ENCODE peak calls at places on chromosome 18, in seven cellular contexts. One of them, this sample, is unnamed.

GRCh38 chr18:79139206-79139605 is 70.0 kb downstream of the ATP9B start:
- DNase-seq in T-helper 2 cell: peak; percentile 29
- DNase-seq in myocyte: no peak
- DNase-seq in nephron progenitor cell: no peak
- DNase-seq in C1 segment of cervical spinal cord: no peak
- DNase-seq in activated CD4-positive, alpha-beta T cell treated with anti-CD3 and anti-CD28 coated beads for 24 hours: no peak
- DNase-seq in GM20000: no peak
- DNase-seq in this sample: no peak

GRCh38 chr18:10715791-10716190 is 190.0 kb downstream of the NAPG start:
- DNase-seq in activated CD4-positive, alpha-beta T cell treated with anti-CD3 and anti-CD28 coated beads for 24 hours: no peak
- DNase-seq in nephron progenitor cell: no peak
- DNase-seq in T-helper 2 cell: no peak
- DNase-seq in C1 segment of cervical spinal cord: no peak
- DNase-seq in GM20000: no peak
- DNase-seq in myocyte: peak; percentile 46
- DNase-seq in this sample: no peak

GRCh38 chr18:48552130-48552529 is 13.3 kb downstream of the CTIF start:
- DNase-seq in nephron progenitor cell: no peak
- DNase-seq in C1 segment of cervical spinal cord: no peak
- DNase-seq in T-helper 2 cell: no peak
- DNase-seq in activated CD4-positive, alpha-beta T cell treated with anti-CD3 and anti-CD28 coated beads for 24 hours: no peak
- DNase-seq in GM20000: no peak
- DNase-seq in myocyte: no peak
- DNase-seq in this sample: no peak

GRCh38 chr18:39946623-39947061 is 2008.4 kb upstream of the PIK3C3 start:
- DNase-seq in activated CD4-positive, alpha-beta T cell treated with anti-CD3 and anti-CD28 coated beads for 24 hours: no peak
- DNase-seq in GM20000: no peak
- DNase-seq in nephron progenitor cell: no peak
- DNase-seq in myocyte: peak; percentile 3
- DNase-seq in T-helper 2 cell: no peak
- DNase-seq in C1 segment of cervical spinal cord: no peak
- DNase-seq in this sample: no peak

GRCh38 chr18:70422061-70422965 is 133.5 kb downstream of the SOCS6 start:
- DNase-seq in myocyte: peak; percentile 84
- DNase-seq in T-helper 2 cell: no peak
- DNase-seq in activated CD4-positive, alpha-beta T cell treated with anti-CD3 and anti-CD28 coated beads for 24 hours: no peak
- DNase-seq in nephron progenitor cell: peak; percentile 13
- DNase-seq in C1 segment of cervical spinal cord: peak; percentile 6
- DNase-seq in GM20000: no peak
- DNase-seq in this sample: no peak

GRCh38 chr18:62187543-62188378 is 706 bp downstream of the RELCH start:
- DNase-seq in activated CD4-positive, alpha-beta T cell treated with anti-CD3 and anti-CD28 coated beads for 24 hours: no peak
- DNase-seq in T-helper 2 cell: peak; percentile 2
- DNase-seq in nephron progenitor cell: peak; percentile 55
- DNase-seq in C1 segment of cervical spinal cord: peak; percentile 15
- DNase-seq in myocyte: peak; percentile 22
- DNase-seq in GM20000: peak; percentile 12
- DNase-seq in this sample: no peak

GRCh38 chr18:26307161-26307773 is 81.0 kb downstream of the TAF4B start:
- DNase-seq in GM20000: peak; percentile 34
- DNase-seq in C1 segment of cervical spinal cord: no peak
- DNase-seq in myocyte: peak; percentile 67
- DNase-seq in T-helper 2 cell: no peak
- DNase-seq in activated CD4-positive, alpha-beta T cell treated with anti-CD3 and anti-CD28 coated beads for 24 hours: no peak
- DNase-seq in nephron progenitor cell: peak; percentile 29
- DNase-seq in this sample: peak; percentile 55

GRCh38 chr18:907880-908512 is 3.3 kb downstream of the ADCYAP1 start:
- DNase-seq in C1 segment of cervical spinal cord: no peak
- DNase-seq in activated CD4-positive, alpha-beta T cell treated with anti-CD3 and anti-CD28 coated beads for 24 hours: no peak
- DNase-seq in nephron progenitor cell: peak; percentile 35
- DNase-seq in myocyte: no peak
- DNase-seq in T-helper 2 cell: no peak
- DNase-seq in GM20000: peak; percentile 47
- DNase-seq in this sample: no peak

GRCh38 chr18:2715990-2716389 is 60.5 kb downstream of the SMCHD1 start:
- DNase-seq in nephron progenitor cell: no peak
- DNase-seq in C1 segment of cervical spinal cord: no peak
- DNase-seq in activated CD4-positive, alpha-beta T cell treated with anti-CD3 and anti-CD28 coated beads for 24 hours: no peak
- DNase-seq in GM20000: no peak
- DNase-seq in myocyte: peak; percentile 57
- DNase-seq in T-helper 2 cell: no peak
- DNase-seq in this sample: no peak

GRCh38 chr18:3246636-3247242 is 862 bp upstream of the MYL12A start:
- DNase-seq in C1 segment of cervical spinal cord: peak; percentile 66
- DNase-seq in activated CD4-positive, alpha-beta T cell treated with anti-CD3 and anti-CD28 coated beads for 24 hours: no peak
- DNase-seq in GM20000: peak; percentile 22
- DNase-seq in myocyte: peak; percentile 59
- DNase-seq in T-helper 2 cell: no peak
- DNase-seq in nephron progenitor cell: no peak
- DNase-seq in this sample: no peak

GRCh38 chr18:31162825-31163435 is at the start of gene DSC1:
- DNase-seq in myocyte: no peak
- DNase-seq in activated CD4-positive, alpha-beta T cell treated with anti-CD3 and anti-CD28 coated beads for 24 hours: no peak
- DNase-seq in C1 segment of cervical spinal cord: no peak
- DNase-seq in GM20000: no peak
- DNase-seq in nephron progenitor cell: no peak
- DNase-seq in T-helper 2 cell: no peak
- DNase-seq in this sample: no peak

GRCh38 chr18:48861181-48861715 is 89.5 kb downstream of the SMAD7 start:
- DNase-seq in GM20000: no peak
- DNase-seq in T-helper 2 cell: no peak
- DNase-seq in myocyte: no peak
- DNase-seq in C1 segment of cervical spinal cord: no peak
- DNase-seq in activated CD4-positive, alpha-beta T cell treated with anti-CD3 and anti-CD28 coated beads for 24 hours: no peak
- DNase-seq in nephron progenitor cell: peak; percentile 42
- DNase-seq in this sample: no peak

GRCh38 chr18:76885011-76885410 is 62.7 kb downstream of the ZNF236 start:
- DNase-seq in nephron progenitor cell: no peak
- DNase-seq in T-helper 2 cell: no peak
- DNase-seq in myocyte: no peak
- DNase-seq in activated CD4-positive, alpha-beta T cell treated with anti-CD3 and anti-CD28 coated beads for 24 hours: no peak
- DNase-seq in C1 segment of cervical spinal cord: no peak
- DNase-seq in GM20000: no peak
- DNase-seq in this sample: no peak

GRCh38 chr18:3706279-3707097 is 256.5 kb downstream of the TGIF1 start:
- DNase-seq in T-helper 2 cell: no peak
- DNase-seq in activated CD4-positive, alpha-beta T cell treated with anti-CD3 and anti-CD28 coated beads for 24 hours: no peak
- DNase-seq in nephron progenitor cell: no peak
- DNase-seq in C1 segment of cervical spinal cord: no peak
- DNase-seq in GM20000: no peak
- DNase-seq in myocyte: no peak
- DNase-seq in this sample: no peak

GRCh38 chr18:48470484-48471180 is 61.4 kb upstream of the ZBTB7C start:
- DNase-seq in T-helper 2 cell: no peak
- DNase-seq in myocyte: no peak
- DNase-seq in activated CD4-positive, alpha-beta T cell treated with anti-CD3 and anti-CD28 coated beads for 24 hours: no peak
- DNase-seq in C1 segment of cervical spinal cord: no peak
- DNase-seq in GM20000: no peak
- DNase-seq in nephron progenitor cell: no peak
- DNase-seq in this sample: no peak

GRCh38 chr18:57561728-57562423 is 24.6 kb downstream of the FECH start:
- DNase-seq in myocyte: peak; percentile 58
- DNase-seq in T-helper 2 cell: peak; percentile 10
- DNase-seq in activated CD4-positive, alpha-beta T cell treated with anti-CD3 and anti-CD28 coated beads for 24 hours: peak; percentile 27
- DNase-seq in nephron progenitor cell: peak; percentile 47
- DNase-seq in GM20000: peak; percentile 67
- DNase-seq in C1 segment of cervical spinal cord: no peak
- DNase-seq in this sample: peak; percentile 1

GRCh38 chr18:64436111-64436510 is 287.2 kb upstream of the LINC00305 start:
- DNase-seq in C1 segment of cervical spinal cord: no peak
- DNase-seq in myocyte: no peak
- DNase-seq in GM20000: no peak
- DNase-seq in activated CD4-positive, alpha-beta T cell treated with anti-CD3 and anti-CD28 coated beads for 24 hours: no peak
- DNase-seq in nephron progenitor cell: no peak
- DNase-seq in T-helper 2 cell: no peak
- DNase-seq in this sample: no peak

GRCh38 chr18:50726960-50727589 is 92.7 kb downstream of the MRO start:
- DNase-seq in myocyte: peak; percentile 28
- DNase-seq in activated CD4-positive, alpha-beta T cell treated with anti-CD3 and anti-CD28 coated beads for 24 hours: no peak
- DNase-seq in nephron progenitor cell: no peak
- DNase-seq in C1 segment of cervical spinal cord: no peak
- DNase-seq in T-helper 2 cell: no peak
- DNase-seq in GM20000: peak; percentile 80
- DNase-seq in this sample: no peak

GRCh38 chr18:36901277-36901701 is 72.4 kb downstream of the KIAA1328 start:
- DNase-seq in GM20000: no peak
- DNase-seq in C1 segment of cervical spinal cord: no peak
- DNase-seq in activated CD4-positive, alpha-beta T cell treated with anti-CD3 and anti-CD28 coated beads for 24 hours: no peak
- DNase-seq in myocyte: no peak
- DNase-seq in T-helper 2 cell: no peak
- DNase-seq in nephron progenitor cell: no peak
- DNase-seq in this sample: no peak

GRCh38 chr18:74425876-74426275 is 31.2 kb downstream of the DIPK1C start:
- DNase-seq in nephron progenitor cell: no peak
- DNase-seq in myocyte: no peak
- DNase-seq in T-helper 2 cell: no peak
- DNase-seq in C1 segment of cervical spinal cord: no peak
- DNase-seq in GM20000: no peak
- DNase-seq in activated CD4-positive, alpha-beta T cell treated with anti-CD3 and anti-CD28 coated beads for 24 hours: no peak
- DNase-seq in this sample: no peak

GRCh38 chr18:12014521-12014920 is 33.2 kb downstream of the IMPA2 start:
- DNase-seq in myocyte: no peak
- DNase-seq in T-helper 2 cell: no peak
- DNase-seq in GM20000: no peak
- DNase-seq in nephron progenitor cell: no peak
- DNase-seq in activated CD4-positive, alpha-beta T cell treated with anti-CD3 and anti-CD28 coated beads for 24 hours: no peak
- DNase-seq in C1 segment of cervical spinal cord: no peak
- DNase-seq in this sample: no peak

GRCh38 chr18:46411862-46412690 is 244.9 kb downstream of the LOXHD1 start:
- DNase-seq in GM20000: no peak
- DNase-seq in myocyte: peak; percentile 97
- DNase-seq in T-helper 2 cell: no peak
- DNase-seq in C1 segment of cervical spinal cord: peak; percentile 66
- DNase-seq in activated CD4-positive, alpha-beta T cell treated with anti-CD3 and anti-CD28 coated beads for 24 hours: no peak
- DNase-seq in nephron progenitor cell: no peak
- DNase-seq in this sample: no peak

GRCh38 chr18:78984941-78985784 is 5.5 kb downstream of the SALL3 start:
- DNase-seq in activated CD4-positive, alpha-beta T cell treated with anti-CD3 and anti-CD28 coated beads for 24 hours: no peak
- DNase-seq in myocyte: no peak
- DNase-seq in C1 segment of cervical spinal cord: peak; percentile 48
- DNase-seq in GM20000: peak; percentile 77
- DNase-seq in T-helper 2 cell: no peak
- DNase-seq in nephron progenitor cell: peak; percentile 55
- DNase-seq in this sample: no peak

GRCh38 chr18:43772907-43773306 is 495.6 kb upstream of the SYT4 start:
- DNase-seq in GM20000: no peak
- DNase-seq in activated CD4-positive, alpha-beta T cell treated with anti-CD3 and anti-CD28 coated beads for 24 hours: no peak
- DNase-seq in T-helper 2 cell: no peak
- DNase-seq in C1 segment of cervical spinal cord: no peak
- DNase-seq in nephron progenitor cell: no peak
- DNase-seq in myocyte: peak; percentile 18
- DNase-seq in this sample: no peak

GRCh38 chr18:8816805-8817204 is 111.4 kb downstream of the MTCL1 start:
- DNase-seq in C1 segment of cervical spinal cord: no peak
- DNase-seq in myocyte: peak; percentile 84
- DNase-seq in nephron progenitor cell: no peak
- DNase-seq in activated CD4-positive, alpha-beta T cell treated with anti-CD3 and anti-CD28 coated beads for 24 hours: no peak
- DNase-seq in GM20000: no peak
- DNase-seq in T-helper 2 cell: no peak
- DNase-seq in this sample: no peak

GRCh38 chr18:26383454-26384270 is 157.4 kb downstream of the TAF4B start:
- DNase-seq in C1 segment of cervical spinal cord: no peak
- DNase-seq in activated CD4-positive, alpha-beta T cell treated with anti-CD3 and anti-CD28 coated beads for 24 hours: no peak
- DNase-seq in nephron progenitor cell: peak; percentile 16
- DNase-seq in T-helper 2 cell: no peak
- DNase-seq in GM20000: peak; percentile 41
- DNase-seq in myocyte: peak; percentile 56
- DNase-seq in this sample: peak; percentile 44

GRCh38 chr18:41126541-41127235 is 828.3 kb upstream of the PIK3C3 start:
- DNase-seq in T-helper 2 cell: no peak
- DNase-seq in nephron progenitor cell: no peak
- DNase-seq in myocyte: no peak
- DNase-seq in C1 segment of cervical spinal cord: no peak
- DNase-seq in activated CD4-positive, alpha-beta T cell treated with anti-CD3 and anti-CD28 coated beads for 24 hours: no peak
- DNase-seq in GM20000: no peak
- DNase-seq in this sample: no peak